ENCODE peak calls at places on chromosomes 7 and 10, in ten cellular contexts. U, Q, Z, K, S, W, T, G, P and I are unnamed samples.
A peak's percentile ranks its signal among the peaks of the same experiment; 100 is the strongest.

GRCh38 chr7:17019106-17019505 is 137.3 kb upstream of the AGR3 start:
- DNase-seq in T (no peak), K (no peak), Z (no peak), G (no peak), W (no peak), U (no peak), P (no peak), Q (no peak), S (no peak), I (no peak)

GRCh38 chr7:372546-372938 is 82.6 kb downstream of the FOXL3 start:
- DNase-seq in S (peak; percentile 49), G (no peak), T (no peak), W (no peak), P (no peak), U (no peak), K (no peak), Z (no peak), Q (no peak), I (no peak)

GRCh38 chr10:1561731-1562337 is 175.5 kb downstream of the ADARB2 start:
- DNase-seq in S (no peak), Z (no peak), U (no peak), W (no peak), K (no peak), G (no peak), Q (no peak), T (no peak), P (no peak), I (no peak)

GRCh38 chr10:31697271-31698168 is 231.1 kb downstream of the ARHGAP12 start:
- DNase-seq in P (no peak), G (peak; percentile 80), U (no peak), S (peak; percentile 54), W (no peak), Z (no peak), K (no peak), Q (no peak), T (peak; percentile 83), I (no peak)

GRCh38 chr10:47154762-47155161 is 145.2 kb upstream of the GDF10 start:
- DNase-seq in G (no peak), P (no peak), Z (no peak), S (no peak), Q (no peak), K (no peak), T (no peak), W (no peak), U (no peak), I (no peak)

GRCh38 chr7:98203261-98203963 is 7.8 kb upstream of the BHLHA15 start:
- DNase-seq in U (no peak), P (no peak), T (no peak), S (no peak), Q (no peak), W (no peak), Z (no peak), G (no peak), K (peak; percentile 83), I (no peak)

GRCh38 chr7:103141753-103142404 is 7.0 kb downstream of the NAPEPLD start:
- DNase-seq in T (no peak), P (no peak), G (no peak), Z (no peak), U (no peak), S (no peak), K (peak; percentile 13), Q (no peak), W (no peak), I (no peak)

GRCh38 chr7:155214328-155214986 is 83.2 kb upstream of the INSIG1 start:
- DNase-seq in S (peak; percentile 53), Q (no peak), G (peak; percentile 93), Z (no peak), T (no peak), U (no peak), K (no peak), W (no peak), P (no peak), I (no peak)

GRCh38 chr7:140348161-140348849 is 50.0 kb downstream of the SLC37A3 start:
- DNase-seq in S (no peak), U (no peak), W (no peak), G (no peak), K (no peak), Z (no peak), Q (no peak), P (no peak), T (peak; percentile 35), I (no peak)

GRCh38 chr10:3666525-3667302 is 118.3 kb downstream of the KLF6 start:
- DNase-seq in K (no peak), S (no peak), T (no peak), W (peak; percentile 24), Z (peak; percentile 50), G (peak; percentile 43), Q (no peak), U (no peak), P (no peak), I (no peak)

GRCh38 chr10:986881-987634 is 1.2 kb upstream of the GTPBP4 start:
- DNase-seq in Q (no peak), T (no peak), U (no peak), W (no peak), G (no peak), P (no peak), S (no peak), K (no peak), Z (peak; percentile 83), I (no peak)

GRCh38 chr7:33195264-33195663 is 65.9 kb downstream of the BBS9 start:
- DNase-seq in S (no peak), U (no peak), K (no peak), Z (no peak), P (no peak), W (no peak), T (no peak), Q (no peak), G (no peak), I (no peak)